ENCODE peak calls at places on chromosomes 3 and 15, in six cellular contexts. H, J, V, A, M and D are unnamed samples.

GRCh38 chr15:77034620-77035467 is 36.1 kb downstream of the TSPAN3 start:
- DNase-seq in H (peak), J (no peak), V (no peak), A (no peak), M (no peak), D (no peak)

GRCh38 chr3:59133350-59133749 is 83.5 kb upstream of the CFAP20DC start:
- DNase-seq in H (no peak), J (no peak), V (no peak), A (no peak), M (peak), D (no peak)

GRCh38 chr3:13420051-13420816 is at the start of gene NUP210:
- DNase-seq in H (no peak), J (no peak), V (peak), A (no peak), M (no peak), D (no peak)

GRCh38 chr3:155790272-155790918 is 15.7 kb downstream of the C3orf33 start:
- DNase-seq in H (no peak), J (no peak), V (no peak), A (no peak), M (no peak), D (no peak)

GRCh38 chr15:81887913-81888312 is 157.9 kb downstream of the MEX3B start:
- DNase-seq in H (no peak), J (peak), V (peak), A (no peak), M (peak), D (no peak)

GRCh38 chr15:41558400-41559238 is at the start of gene TYRO3:
- DNase-seq in H (peak), J (peak), V (peak), A (no peak), M (no peak), D (no peak)

GRCh38 chr3:90015688-90016356 is 908.4 kb downstream of the EPHA3 start:
- DNase-seq in H (no peak), J (no peak), V (no peak), A (no peak), M (peak), D (no peak)

GRCh38 chr15:69225355-69226027 is 65.1 kb downstream of the GLCE start:
- DNase-seq in H (peak), J (peak), V (peak), A (peak), M (peak), D (no peak)

GRCh38 chr3:98323425-98323824 is 30.2 kb upstream of the OR5K4 start:
- DNase-seq in H (no peak), J (no peak), V (no peak), A (no peak), M (no peak), D (no peak)

GRCh38 chr15:78024141-78024567 is 53.4 kb downstream of the TBC1D2B start:
- DNase-seq in H (no peak), J (no peak), V (no peak), A (no peak), M (no peak), D (no peak)

GRCh38 chr3:73446467-73447110 is 178.2 kb downstream of the PDZRN3 start:
- DNase-seq in H (no peak), J (no peak), V (no peak), A (no peak), M (no peak), D (no peak)

GRCh38 chr3:14125193-14126016 is 553 bp downstream of the TMEM43 start:
- DNase-seq in H (peak), J (peak), V (peak), A (peak), M (peak), D (no peak)

GRCh38 chr3:75737831-75738493 is 47.4 kb downstream of the ZNF717 start:
- DNase-seq in H (peak), J (peak), V (no peak), A (no peak), M (no peak), D (no peak)

GRCh38 chr15:31489801-31490646 is 163.4 kb downstream of the KLF13 start:
- DNase-seq in H (peak), J (peak), V (peak), A (peak), M (peak), D (no peak)

GRCh38 chr15:92077353-92078080 is 224.0 kb downstream of the SLCO3A1 start:
- DNase-seq in H (peak), J (peak), V (peak), A (no peak), M (peak), D (peak)